ENCODE peak calls at places on chromosomes 3 and 15, in five cellular contexts. One of them, this sample, is unnamed.
A peak's percentile ranks its signal among the peaks of the same experiment; 100 is the strongest.

GRCh38 chr3:197520311-197521276 is 35.2 kb downstream of the BDH1 start:
- DNase-seq in neural progenitor cell: peak; percentile 72
- DNase-seq in lung: peak; percentile 67
- DNase-seq in naive thymus-derived CD4-positive, alpha-beta T cell: no peak
- DNase-seq in breast epithelium: no peak
- DNase-seq in this sample: no peak

GRCh38 chr15:68986292-68986691 is 28.2 kb upstream of the NOX5 start:
- DNase-seq in neural progenitor cell: no peak
- DNase-seq in lung: no peak
- DNase-seq in naive thymus-derived CD4-positive, alpha-beta T cell: no peak
- DNase-seq in breast epithelium: no peak
- DNase-seq in this sample: no peak

GRCh38 chr3:74500257-74500656 is 114.2 kb downstream of the CNTN3 start:
- DNase-seq in neural progenitor cell: no peak
- DNase-seq in lung: no peak
- DNase-seq in naive thymus-derived CD4-positive, alpha-beta T cell: no peak
- DNase-seq in breast epithelium: no peak
- DNase-seq in this sample: no peak

GRCh38 chr3:156643729-156644389 is 30.5 kb upstream of the TIPARP start:
- DNase-seq in neural progenitor cell: no peak
- DNase-seq in lung: no peak
- DNase-seq in naive thymus-derived CD4-positive, alpha-beta T cell: peak; percentile 38
- DNase-seq in breast epithelium: no peak
- DNase-seq in this sample: no peak

GRCh38 chr15:84982301-84982920 is 755 bp downstream of the PDE8A start:
- DNase-seq in neural progenitor cell: peak; percentile 53
- DNase-seq in lung: peak; percentile 50
- DNase-seq in naive thymus-derived CD4-positive, alpha-beta T cell: peak; percentile 43
- DNase-seq in breast epithelium: peak; percentile 52
- DNase-seq in this sample: peak; percentile 69

GRCh38 chr3:187318819-187319616 is 27.5 kb upstream of the MASP1 start:
- DNase-seq in neural progenitor cell: peak; percentile 84
- DNase-seq in lung: peak; percentile 36
- DNase-seq in naive thymus-derived CD4-positive, alpha-beta T cell: peak; percentile 60
- DNase-seq in breast epithelium: no peak
- DNase-seq in this sample: peak; percentile 66

GRCh38 chr3:111749171-111750170 is 109.6 kb upstream of the PHLDB2 start:
- DNase-seq in neural progenitor cell: no peak
- DNase-seq in lung: no peak
- DNase-seq in naive thymus-derived CD4-positive, alpha-beta T cell: no peak
- DNase-seq in breast epithelium: no peak
- DNase-seq in this sample: peak; percentile 14

GRCh38 chr3:180036092-180036677 is 552 bp downstream of the PEX5L start:
- DNase-seq in neural progenitor cell: peak; percentile 49
- DNase-seq in lung: no peak
- DNase-seq in naive thymus-derived CD4-positive, alpha-beta T cell: no peak
- DNase-seq in breast epithelium: no peak
- DNase-seq in this sample: no peak

GRCh38 chr15:43749690-43750345 is 3.6 kb downstream of the PDIA3 start:
- DNase-seq in neural progenitor cell: no peak
- DNase-seq in lung: no peak
- DNase-seq in naive thymus-derived CD4-positive, alpha-beta T cell: peak; percentile 53
- DNase-seq in breast epithelium: no peak
- DNase-seq in this sample: no peak

GRCh38 chr15:35722506-35722905 is 176.5 kb upstream of the DPH6 start:
- DNase-seq in neural progenitor cell: no peak
- DNase-seq in lung: no peak
- DNase-seq in naive thymus-derived CD4-positive, alpha-beta T cell: no peak
- DNase-seq in breast epithelium: no peak
- DNase-seq in this sample: no peak

GRCh38 chr3:49724586-49724985 is 835 bp upstream of the GMPPB start:
- DNase-seq in neural progenitor cell: peak; percentile 29
- DNase-seq in lung: no peak
- DNase-seq in naive thymus-derived CD4-positive, alpha-beta T cell: no peak
- DNase-seq in breast epithelium: no peak
- DNase-seq in this sample: no peak

GRCh38 chr15:79310612-79310984 is 314 bp upstream of the TMED3 start:
- DNase-seq in neural progenitor cell: no peak
- DNase-seq in lung: no peak
- DNase-seq in naive thymus-derived CD4-positive, alpha-beta T cell: no peak
- DNase-seq in breast epithelium: no peak
- DNase-seq in this sample: peak; percentile 82

GRCh38 chr15:34754171-34754580 is 622 bp downstream of the GJD2 start:
- DNase-seq in neural progenitor cell: peak; percentile 23
- DNase-seq in lung: no peak
- DNase-seq in naive thymus-derived CD4-positive, alpha-beta T cell: no peak
- DNase-seq in breast epithelium: no peak
- DNase-seq in this sample: no peak

GRCh38 chr3:65593780-65594752 is 444.7 kb downstream of the MAGI1 start:
- DNase-seq in neural progenitor cell: no peak
- DNase-seq in lung: no peak
- DNase-seq in naive thymus-derived CD4-positive, alpha-beta T cell: no peak
- DNase-seq in breast epithelium: no peak
- DNase-seq in this sample: no peak

GRCh38 chr3:47259114-47259513 is 23.5 kb downstream of the KIF9 start:
- DNase-seq in neural progenitor cell: no peak
- DNase-seq in lung: no peak
- DNase-seq in naive thymus-derived CD4-positive, alpha-beta T cell: no peak
- DNase-seq in breast epithelium: no peak
- DNase-seq in this sample: no peak

GRCh38 chr3:134880431-134880830 is 85.4 kb downstream of the EPHB1 start:
- DNase-seq in neural progenitor cell: no peak
- DNase-seq in lung: no peak
- DNase-seq in naive thymus-derived CD4-positive, alpha-beta T cell: no peak
- DNase-seq in breast epithelium: no peak
- DNase-seq in this sample: no peak

GRCh38 chr3:116815831-116816588 is 106.4 kb downstream of the TUSC7 start:
- DNase-seq in neural progenitor cell: peak; percentile 35
- DNase-seq in lung: no peak
- DNase-seq in naive thymus-derived CD4-positive, alpha-beta T cell: no peak
- DNase-seq in breast epithelium: no peak
- DNase-seq in this sample: peak; percentile 63

GRCh38 chr3:39401983-39402382 is 4.5 kb upstream of the RPSA start:
- DNase-seq in neural progenitor cell: no peak
- DNase-seq in lung: no peak
- DNase-seq in naive thymus-derived CD4-positive, alpha-beta T cell: no peak
- DNase-seq in breast epithelium: no peak
- DNase-seq in this sample: no peak

GRCh38 chr3:18369561-18370185 is 55.5 kb downstream of the SATB1 start:
- DNase-seq in neural progenitor cell: no peak
- DNase-seq in lung: no peak
- DNase-seq in naive thymus-derived CD4-positive, alpha-beta T cell: no peak
- DNase-seq in breast epithelium: no peak
- DNase-seq in this sample: no peak

GRCh38 chr3:105351821-105352220 is 14.9 kb upstream of the ALCAM start:
- DNase-seq in neural progenitor cell: no peak
- DNase-seq in lung: no peak
- DNase-seq in naive thymus-derived CD4-positive, alpha-beta T cell: no peak
- DNase-seq in breast epithelium: no peak
- DNase-seq in this sample: no peak

GRCh38 chr3:4251412-4251811 is 51.8 kb upstream of the SETMAR start:
- DNase-seq in neural progenitor cell: no peak
- DNase-seq in lung: no peak
- DNase-seq in naive thymus-derived CD4-positive, alpha-beta T cell: no peak
- DNase-seq in breast epithelium: no peak
- DNase-seq in this sample: no peak

DNA sequence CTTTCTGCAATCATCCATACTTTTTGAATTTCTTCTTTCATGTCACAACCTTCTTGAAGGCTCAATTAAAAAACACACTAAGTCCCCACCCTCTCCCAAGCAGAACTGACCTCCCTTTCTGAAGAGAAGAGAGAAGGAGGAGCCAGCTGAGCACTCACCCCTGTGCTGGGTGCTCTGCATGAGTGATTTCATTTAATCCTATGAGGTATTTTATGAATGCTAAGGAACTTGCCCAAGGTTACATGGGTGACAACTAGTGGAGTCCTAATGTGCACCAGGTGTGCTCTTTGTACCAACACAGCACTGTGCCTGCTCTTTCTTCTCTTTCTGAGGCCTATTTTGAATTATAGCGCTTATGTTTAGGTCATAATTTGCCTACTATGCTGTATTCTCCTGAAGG is 135.6 kb downstream of the DUT start:
- DNase-seq in neural progenitor cell: peak; percentile 30
- DNase-seq in lung: no peak
- DNase-seq in naive thymus-derived CD4-positive, alpha-beta T cell: no peak
- DNase-seq in breast epithelium: no peak
- DNase-seq in this sample: peak; percentile 11
- H3K36me3 ChIP-seq in neural progenitor cell: no peaks in the 10 kb centered on the region
- H3K36me3 ChIP-seq in lung: peaks cover 12% of the 10 kb centered on the region
- H3K36me3 ChIP-seq in naive thymus-derived CD4-positive, alpha-beta T cell: no peaks in the 10 kb centered on the region
- H3K36me3 ChIP-seq in breast epithelium: no peaks in the 10 kb centered on the region
- H3K36me3 ChIP-seq in this sample: no peaks in the 10 kb centered on the region

GRCh38 chr3:32453346-32453745 is 49.3 kb downstream of the CMTM6 start:
- DNase-seq in neural progenitor cell: no peak
- DNase-seq in lung: no peak
- DNase-seq in naive thymus-derived CD4-positive, alpha-beta T cell: no peak
- DNase-seq in breast epithelium: no peak
- DNase-seq in this sample: no peak

GRCh38 chr3:32450426-32450825 is 52.2 kb downstream of the CMTM6 start:
- DNase-seq in neural progenitor cell: no peak
- DNase-seq in lung: no peak
- DNase-seq in naive thymus-derived CD4-positive, alpha-beta T cell: no peak
- DNase-seq in breast epithelium: no peak
- DNase-seq in this sample: no peak

GRCh38 chr3:32448686-32449474 is 53.8 kb downstream of the CMTM6 start:
- DNase-seq in neural progenitor cell: no peak
- DNase-seq in lung: no peak
- DNase-seq in naive thymus-derived CD4-positive, alpha-beta T cell: no peak
- DNase-seq in breast epithelium: no peak
- DNase-seq in this sample: no peak

GRCh38 chr3:32452009-32452408 is 50.6 kb downstream of the CMTM6 start:
- DNase-seq in neural progenitor cell: no peak
- DNase-seq in lung: no peak
- DNase-seq in naive thymus-derived CD4-positive, alpha-beta T cell: no peak
- DNase-seq in breast epithelium: no peak
- DNase-seq in this sample: no peak

GRCh38 chr3:32451049-32451659 is 51.5 kb downstream of the CMTM6 start:
- DNase-seq in neural progenitor cell: peak; percentile 57
- DNase-seq in lung: no peak
- DNase-seq in naive thymus-derived CD4-positive, alpha-beta T cell: no peak
- DNase-seq in breast epithelium: no peak
- DNase-seq in this sample: no peak
- H3K4me1 ChIP-seq in neural progenitor cell: peaks cover 66% of the 10 kb centered on the region
- H3K4me1 ChIP-seq in lung: no peaks in the 10 kb centered on the region
- H3K4me1 ChIP-seq in naive thymus-derived CD4-positive, alpha-beta T cell: peaks cover 10% of the 10 kb centered on the region
- H3K4me1 ChIP-seq in breast epithelium: no peaks in the 10 kb centered on the region
- H3K4me1 ChIP-seq in this sample: peaks cover 23% of the 10 kb centered on the region

GRCh38 chr3:36944012-36944640 is 728 bp downstream of the TRANK1 start:
- DNase-seq in neural progenitor cell: peak; percentile 76
- DNase-seq in lung: peak; percentile 50
- DNase-seq in naive thymus-derived CD4-positive, alpha-beta T cell: peak; percentile 28
- DNase-seq in breast epithelium: peak; percentile 62
- DNase-seq in this sample: peak; percentile 42

GRCh38 chr3:36944641-36945270 is at the start of gene TRANK1:
- DNase-seq in neural progenitor cell: peak; percentile 56
- DNase-seq in lung: peak; percentile 82
- DNase-seq in naive thymus-derived CD4-positive, alpha-beta T cell: peak; percentile 73
- DNase-seq in breast epithelium: peak; percentile 54
- DNase-seq in this sample: no peak

GRCh38 chr3:36943601-36944000 is 1.3 kb downstream of the TRANK1 start:
- DNase-seq in neural progenitor cell: peak; percentile 32
- DNase-seq in lung: no peak
- DNase-seq in naive thymus-derived CD4-positive, alpha-beta T cell: no peak
- DNase-seq in breast epithelium: no peak
- DNase-seq in this sample: no peak

GRCh38 chr3:36942632-36943248 is 2.1 kb downstream of the TRANK1 start:
- DNase-seq in neural progenitor cell: no peak
- DNase-seq in lung: no peak
- DNase-seq in naive thymus-derived CD4-positive, alpha-beta T cell: no peak
- DNase-seq in breast epithelium: no peak
- DNase-seq in this sample: no peak

DNA sequence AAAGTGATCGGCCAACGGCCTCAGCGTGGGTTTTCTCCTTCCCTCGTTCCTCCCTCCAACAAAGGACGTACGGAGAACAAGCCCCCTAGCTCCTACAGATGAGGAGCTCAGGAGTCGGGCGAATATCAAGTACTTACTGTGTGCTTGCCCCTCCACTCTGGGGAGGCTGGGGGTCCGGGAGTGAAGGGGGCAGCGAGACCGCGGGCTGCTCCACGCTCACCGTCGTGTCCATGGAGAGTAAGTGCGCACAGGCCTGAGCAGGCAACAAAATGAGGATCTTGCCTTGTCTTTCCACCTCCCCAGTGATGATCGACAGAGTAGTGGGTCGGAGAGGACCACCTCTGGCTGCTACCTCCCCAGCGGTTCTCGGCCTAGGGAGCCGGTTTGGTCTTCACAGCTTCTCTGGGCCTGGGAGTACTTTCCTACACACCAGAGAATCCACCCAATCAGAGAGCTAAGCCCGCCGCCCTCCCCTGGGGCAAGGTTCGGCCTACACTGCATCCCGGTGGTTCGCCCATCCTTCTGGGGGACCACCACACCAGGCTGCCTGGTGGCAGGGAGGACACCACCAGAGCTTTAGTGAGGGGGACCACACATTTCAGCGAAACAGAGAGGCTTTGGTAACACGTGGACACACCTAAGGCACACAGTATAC is 599 bp upstream of the TRANK1 start:
- DNase-seq in neural progenitor cell: no peak
- DNase-seq in lung: no peak
- DNase-seq in naive thymus-derived CD4-positive, alpha-beta T cell: no peak
- DNase-seq in breast epithelium: no peak
- DNase-seq in this sample: no peak
- H3K4me3 ChIP-seq in neural progenitor cell: peak overlapping the region; percentile 52
- H3K4me3 ChIP-seq in lung: no peak overlapping the region
- H3K4me3 ChIP-seq in naive thymus-derived CD4-positive, alpha-beta T cell: peak overlapping the region; percentile 70
- H3K4me3 ChIP-seq in breast epithelium: peak overlapping the region; percentile 73
- H3K4me3 ChIP-seq in this sample: no peak overlapping the region

GRCh38 chr3:51933471-51934138 is 8.1 kb downstream of the RRP9 start:
- DNase-seq in neural progenitor cell: no peak
- DNase-seq in lung: no peak
- DNase-seq in naive thymus-derived CD4-positive, alpha-beta T cell: no peak
- DNase-seq in breast epithelium: no peak
- DNase-seq in this sample: no peak
- H3K36me3 ChIP-seq in neural progenitor cell: no peaks in the 10 kb centered on the region
- H3K36me3 ChIP-seq in lung: peaks cover 17% of the 10 kb centered on the region
- H3K36me3 ChIP-seq in naive thymus-derived CD4-positive, alpha-beta T cell: no peaks in the 10 kb centered on the region
- H3K36me3 ChIP-seq in breast epithelium: no peaks in the 10 kb centered on the region
- H3K36me3 ChIP-seq in this sample: peaks cover 60% of the 10 kb centered on the region

DNA sequence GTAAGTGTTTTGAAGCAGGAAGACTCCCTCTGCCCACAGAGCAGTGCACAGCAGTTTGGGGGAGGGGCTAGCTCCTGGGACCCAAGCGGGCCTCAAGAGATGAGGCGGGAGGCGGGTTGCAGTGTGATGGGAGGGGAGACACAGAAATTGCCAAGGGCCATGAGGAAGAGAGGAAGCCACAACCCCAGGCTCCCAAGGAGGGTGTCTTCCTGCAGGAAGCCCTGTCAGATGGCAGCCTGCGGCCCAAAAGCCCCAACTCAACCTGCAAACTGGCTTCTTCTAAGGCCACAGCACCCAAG is 7.3 kb upstream of the ISLR2 start:
- DNase-seq in neural progenitor cell: peak; percentile 78
- DNase-seq in lung: no peak
- DNase-seq in naive thymus-derived CD4-positive, alpha-beta T cell: no peak
- DNase-seq in breast epithelium: no peak
- DNase-seq in this sample: no peak
- H3K4me1 ChIP-seq in neural progenitor cell: peaks cover 15% of the 10 kb centered on the region
- H3K4me1 ChIP-seq in lung: no peaks in the 10 kb centered on the region
- H3K4me1 ChIP-seq in naive thymus-derived CD4-positive, alpha-beta T cell: no peaks in the 10 kb centered on the region
- H3K4me1 ChIP-seq in breast epithelium: no peaks in the 10 kb centered on the region
- H3K4me1 ChIP-seq in this sample: peaks cover 12% of the 10 kb centered on the region